ENCODE peak calls at places on chromosome 11, in five cellular contexts. Y is fibroblast of mammary gland, K is IMR-90, P is HFF-Myc, C is Karpas-422. J is an unnamed sample.

GRCh38 chr11:27658535-27659236 is 41.6 kb downstream of the BDNF start:
- DNase-seq in Y (no peak), K (no peak), P (no peak), C (no peak), J (no peak)

GRCh38 chr11:103338621-103339484 is 229.6 kb downstream of the DYNC2H1 start:
- DNase-seq in Y (peak), K (peak), P (peak), C (no peak), J (peak)

GRCh38 chr11:93821617-93822016 is 28.8 kb downstream of the VSTM5 start:
- DNase-seq in Y (no peak), K (no peak), P (no peak), C (no peak), J (no peak)

GRCh38 chr11:62497132-62497915 is 49.3 kb downstream of the AHNAK start:
- DNase-seq in Y (peak), K (peak), P (no peak), C (no peak), J (no peak)

GRCh38 chr11:74620537-74620936 is 28.2 kb downstream of the POLD3 start:
- DNase-seq in Y (no peak), K (no peak), P (no peak), C (no peak), J (no peak)

GRCh38 chr11:131875611-131876010 is 505.2 kb downstream of the NTM start:
- DNase-seq in Y (peak), K (peak), P (no peak), C (no peak), J (no peak)

GRCh38 chr11:102177126-102177525 is 66.9 kb downstream of the YAP1 start:
- DNase-seq in Y (peak), K (peak), P (no peak), C (no peak), J (no peak)

GRCh38 chr11:106304274-106304673 is 226.8 kb downstream of the AASDHPPT start:
- DNase-seq in Y (peak), K (peak), P (no peak), C (no peak), J (no peak)

GRCh38 chr11:121557348-121557747 is 104.6 kb upstream of the SORL1-AS1 start:
- DNase-seq in Y (peak), K (peak), P (no peak), C (no peak), J (no peak)

GRCh38 chr11:19176629-19177186 is 25.1 kb downstream of the CSRP3 start:
- DNase-seq in Y (no peak), K (no peak), P (no peak), C (peak), J (no peak)

GRCh38 chr11:36153581-36153980 is 135.6 kb downstream of the COMMD9 start:
- DNase-seq in Y (no peak), K (peak), P (no peak), C (no peak), J (peak)

GRCh38 chr11:69533296-69534165 is 52.1 kb downstream of the LINC01488 start:
- DNase-seq in Y (no peak), K (no peak), P (no peak), C (no peak), J (no peak)

GRCh38 chr11:8261316-8261715 is 2.4 kb downstream of the LMO1 start:
- DNase-seq in Y (no peak), K (no peak), P (no peak), C (no peak), J (no peak)

GRCh38 chr11:96013459-96014213 is 89.7 kb upstream of the MTMR2 start:
- DNase-seq in Y (no peak), K (no peak), P (no peak), C (no peak), J (no peak)

GRCh38 chr11:102157219-102157618 is 47.0 kb downstream of the YAP1 start:
- DNase-seq in Y (peak), K (peak), P (no peak), C (no peak), J (no peak)

GRCh38 chr11:13343067-13343466 is 65.5 kb downstream of the BMAL1 start:
- DNase-seq in Y (no peak), K (no peak), P (no peak), C (no peak), J (no peak)

GRCh38 chr11:85558411-85558810 is 68.7 kb downstream of the DLG2 start:
- DNase-seq in Y (no peak), K (no peak), P (no peak), C (no peak), J (no peak)
- H3K4me3 ChIP-seq in Y (no peak), K (no peak), P (no peak), C (no peak), J (no peak)

DNA sequence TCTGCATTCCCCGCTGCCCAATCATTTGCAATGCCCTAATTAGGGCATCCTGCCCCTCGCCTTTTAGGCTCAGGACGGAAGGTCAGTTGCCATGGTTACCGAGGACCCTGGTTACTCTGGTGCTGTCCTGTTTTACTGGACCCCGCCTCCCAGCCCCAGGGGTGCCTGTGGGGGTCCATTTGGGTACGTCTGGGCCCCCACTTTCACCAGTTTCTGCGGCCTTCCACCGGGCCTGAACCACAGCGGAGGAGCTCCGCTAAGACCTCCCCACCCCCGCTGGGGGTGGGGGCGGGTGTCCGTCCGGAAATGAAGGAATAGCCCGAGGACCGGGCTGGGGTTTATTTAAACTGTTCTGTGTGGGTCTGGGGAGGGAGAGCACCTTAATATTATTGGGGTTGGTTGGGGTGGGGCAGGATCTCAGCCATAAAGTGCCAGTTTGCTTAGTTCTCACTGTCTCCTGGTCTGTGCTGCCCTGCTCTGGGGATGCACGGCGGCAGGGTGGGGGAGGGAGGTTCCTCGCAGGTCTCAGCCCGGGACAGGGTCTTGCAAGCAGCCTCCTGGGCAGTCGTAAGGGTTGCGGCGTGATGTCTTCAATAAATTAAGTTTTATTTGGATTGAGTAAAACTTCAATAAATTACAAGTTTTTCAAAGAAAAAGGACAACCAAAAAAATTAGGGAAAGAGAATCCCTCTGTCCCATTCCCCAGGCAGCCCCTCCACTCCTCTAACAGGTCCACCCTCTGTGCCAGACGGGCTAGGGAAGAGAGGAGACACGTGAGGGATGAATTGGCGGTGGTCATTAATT is 5.3 kb downstream of the PHOX2A start:
- DNase-seq in Y (no peak), K (no peak), P (no peak), C (no peak), J (no peak)
- H3K4me3 ChIP-seq in Y (no peak), K (no peak), P (no peak), C (no peak), J (no peak)

GRCh38 chr11:88418508-88418907 is 81.0 kb upstream of the CTSC start:
- DNase-seq in Y (no peak), K (no peak), P (no peak), C (no peak), J (no peak)

GRCh38 chr11:88415495-88415894 is 78.0 kb upstream of the CTSC start:
- DNase-seq in Y (no peak), K (no peak), P (no peak), C (no peak), J (no peak)

GRCh38 chr11:88424881-88425280 is 87.3 kb upstream of the CTSC start:
- DNase-seq in Y (no peak), K (no peak), P (no peak), C (no peak), J (no peak)

GRCh38 chr11:88421530-88421929 is 84.0 kb upstream of the CTSC start:
- DNase-seq in Y (peak), K (peak), P (no peak), C (no peak), J (no peak)

DNA sequence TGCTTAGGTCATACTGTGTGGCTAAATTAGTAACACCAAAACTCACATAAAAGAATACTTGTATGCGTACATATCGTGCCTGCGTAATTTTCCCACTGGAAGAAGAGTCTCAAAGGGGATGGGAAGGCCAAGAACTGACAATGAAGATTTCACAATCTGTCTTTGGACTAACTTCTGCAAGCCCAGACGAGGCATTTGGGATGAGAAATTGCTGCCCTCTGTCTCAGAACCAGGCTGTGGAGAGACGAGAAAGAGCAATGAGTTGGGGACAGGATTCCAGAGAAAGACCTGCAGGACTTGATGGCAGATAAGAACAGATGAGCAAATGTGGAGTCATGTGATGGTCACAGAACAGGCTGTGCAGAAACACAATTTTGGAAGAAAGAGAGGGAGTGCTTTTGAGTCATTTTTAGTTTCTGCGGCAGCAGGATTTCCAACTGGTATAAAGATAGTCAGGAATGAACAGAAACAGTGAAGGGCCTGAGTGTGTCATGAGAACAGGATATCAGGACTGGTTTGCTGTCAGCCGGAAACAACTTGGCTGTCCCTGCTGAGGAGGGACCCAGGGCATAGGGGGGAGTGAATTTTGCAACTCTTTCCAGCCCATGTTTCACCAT is 82.7 kb upstream of the CTSC start:
- DNase-seq in Y (peak), K (peak), P (no peak), C (no peak), J (no peak)
- H3K4me3 ChIP-seq in Y (no peak), K (no peak), P (no peak), C (no peak), J (no peak)

GRCh38 chr11:125968363-125968762 is 22.5 kb downstream of the VSIG10L2 start:
- DNase-seq in Y (no peak), K (no peak), P (no peak), C (no peak), J (no peak)
- H3K4me3 ChIP-seq in Y (no peak), K (no peak), P (no peak), C (no peak), J (no peak)

GRCh38 chr11:70811915-70812314 is 413.6 kb downstream of the CTTN start:
- DNase-seq in Y (no peak), K (no peak), P (no peak), C (no peak), J (no peak)
- H3K4me3 ChIP-seq in Y (no peak), K (no peak), P (no peak), C (no peak), J (no peak)

DNA sequence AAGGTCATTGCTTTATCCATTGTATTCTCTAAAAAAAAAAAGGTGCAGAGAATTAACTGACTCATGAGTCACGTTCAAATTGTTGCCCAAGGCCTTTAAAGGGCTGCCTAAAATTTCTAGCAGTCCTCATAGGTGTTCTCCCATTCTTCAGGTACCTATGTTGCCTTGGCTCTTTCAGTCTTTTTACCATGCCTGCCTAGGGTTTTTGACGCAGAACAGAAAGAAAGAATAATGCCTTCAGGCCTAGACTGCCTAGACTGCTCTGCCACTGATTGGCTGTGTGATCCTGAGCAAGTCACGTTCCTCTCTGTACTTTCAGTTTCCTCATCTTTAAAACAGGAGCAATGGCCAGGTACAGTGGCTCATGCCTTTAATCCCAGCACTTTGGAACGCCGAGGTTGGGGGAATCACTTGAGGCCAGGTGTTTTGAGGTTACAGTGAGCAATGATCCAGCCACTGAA is 21.5 kb downstream of the CTSC start:
- DNase-seq in Y (no peak), K (no peak), P (no peak), C (no peak), J (no peak)
- H3K4me3 ChIP-seq in Y (no peak), K (no peak), P (no peak), C (no peak), J (no peak)